ENCODE peak calls at places on chromosome 12, in ten cellular contexts. One of them, this sample, is unnamed. For H3K4me1, the result is how much of the 10 kb centered on the place peaks cover.

GRCh38 chr12:51441583-51441982 is 17.0 kb downstream of the SLC4A8 start:
- DNase-seq in HCT116: no peak
- DNase-seq in right atrium auricular region: no peak
- DNase-seq in endothelial cell of umbilical vein: no peak
- DNase-seq in stomach: no peak
- DNase-seq in psoas muscle: no peak
- DNase-seq in right cardiac atrium: no peak
- DNase-seq in heart left ventricle: no peak
- DNase-seq in CD4-positive, CD25-positive, alpha-beta regulatory T cell: peak
- DNase-seq in hepatocyte: peak
- DNase-seq in this sample: no peak

GRCh38 chr12:89239534-89239933 is 112.8 kb downstream of the DUSP6 start:
- DNase-seq in HCT116: no peak
- DNase-seq in right atrium auricular region: no peak
- DNase-seq in endothelial cell of umbilical vein: no peak
- DNase-seq in stomach: no peak
- DNase-seq in psoas muscle: no peak
- DNase-seq in right cardiac atrium: no peak
- DNase-seq in heart left ventricle: no peak
- DNase-seq in CD4-positive, CD25-positive, alpha-beta regulatory T cell: peak
- DNase-seq in hepatocyte: no peak
- DNase-seq in this sample: no peak

GRCh38 chr12:48189331-48190125 is 6.1 kb downstream of the CCDC184 start:
- DNase-seq in HCT116: peak
- DNase-seq in right atrium auricular region: peak
- DNase-seq in endothelial cell of umbilical vein: peak
- DNase-seq in stomach: peak
- DNase-seq in psoas muscle: no peak
- DNase-seq in right cardiac atrium: peak
- DNase-seq in heart left ventricle: peak
- DNase-seq in CD4-positive, CD25-positive, alpha-beta regulatory T cell: peak
- DNase-seq in hepatocyte: peak
- DNase-seq in this sample: peak

GRCh38 chr12:73352826-73353225 is 1080.7 kb downstream of the TRHDE start:
- DNase-seq in HCT116: no peak
- DNase-seq in right atrium auricular region: no peak
- DNase-seq in endothelial cell of umbilical vein: no peak
- DNase-seq in stomach: no peak
- DNase-seq in psoas muscle: no peak
- DNase-seq in right cardiac atrium: no peak
- DNase-seq in heart left ventricle: no peak
- DNase-seq in CD4-positive, CD25-positive, alpha-beta regulatory T cell: no peak
- DNase-seq in hepatocyte: no peak
- DNase-seq in this sample: no peak

GRCh38 chr12:64598831-64599230 is 11.5 kb upstream of the RASSF3 start:
- DNase-seq in HCT116: no peak
- DNase-seq in right atrium auricular region: no peak
- DNase-seq in endothelial cell of umbilical vein: no peak
- DNase-seq in stomach: no peak
- DNase-seq in psoas muscle: no peak
- DNase-seq in right cardiac atrium: no peak
- DNase-seq in heart left ventricle: no peak
- DNase-seq in CD4-positive, CD25-positive, alpha-beta regulatory T cell: no peak
- DNase-seq in hepatocyte: no peak
- DNase-seq in this sample: no peak

GRCh38 chr12:10701226-10701681 is 21.9 kb downstream of the YBX3 start:
- DNase-seq in HCT116: no peak
- DNase-seq in right atrium auricular region: no peak
- DNase-seq in endothelial cell of umbilical vein: no peak
- DNase-seq in stomach: no peak
- DNase-seq in psoas muscle: no peak
- DNase-seq in right cardiac atrium: no peak
- DNase-seq in heart left ventricle: no peak
- DNase-seq in CD4-positive, CD25-positive, alpha-beta regulatory T cell: peak
- DNase-seq in hepatocyte: no peak
- DNase-seq in this sample: no peak

GRCh38 chr12:45336331-45336730 is 120.4 kb downstream of the ANO6 start:
- DNase-seq in HCT116: no peak
- DNase-seq in right atrium auricular region: no peak
- DNase-seq in endothelial cell of umbilical vein: peak
- DNase-seq in stomach: no peak
- DNase-seq in psoas muscle: no peak
- DNase-seq in right cardiac atrium: no peak
- DNase-seq in heart left ventricle: no peak
- DNase-seq in CD4-positive, CD25-positive, alpha-beta regulatory T cell: no peak
- DNase-seq in hepatocyte: peak
- DNase-seq in this sample: peak

GRCh38 chr12:13099066-13099909 is 4.2 kb downstream of the GSG1 start:
- DNase-seq in HCT116: no peak
- DNase-seq in right atrium auricular region: no peak
- DNase-seq in endothelial cell of umbilical vein: peak
- DNase-seq in stomach: no peak
- DNase-seq in psoas muscle: no peak
- DNase-seq in right cardiac atrium: peak
- DNase-seq in heart left ventricle: peak
- DNase-seq in CD4-positive, CD25-positive, alpha-beta regulatory T cell: no peak
- DNase-seq in hepatocyte: peak
- DNase-seq in this sample: no peak

GRCh38 chr12:124613151-124613585 is 45.8 kb upstream of the NCOR2 start:
- DNase-seq in HCT116: no peak
- DNase-seq in right atrium auricular region: no peak
- DNase-seq in endothelial cell of umbilical vein: peak
- DNase-seq in stomach: peak
- DNase-seq in psoas muscle: no peak
- DNase-seq in right cardiac atrium: no peak
- DNase-seq in heart left ventricle: no peak
- DNase-seq in CD4-positive, CD25-positive, alpha-beta regulatory T cell: no peak
- DNase-seq in hepatocyte: peak
- DNase-seq in this sample: no peak

GRCh38 chr12:97835541-97835940 is 372.9 kb downstream of the RMST start:
- DNase-seq in HCT116: no peak
- DNase-seq in right atrium auricular region: no peak
- DNase-seq in endothelial cell of umbilical vein: no peak
- DNase-seq in stomach: no peak
- DNase-seq in psoas muscle: no peak
- DNase-seq in right cardiac atrium: no peak
- DNase-seq in heart left ventricle: no peak
- DNase-seq in CD4-positive, CD25-positive, alpha-beta regulatory T cell: no peak
- DNase-seq in hepatocyte: no peak
- DNase-seq in this sample: no peak

GRCh38 chr12:89707623-89707991 is 1.0 kb downstream of the ATP2B1 start:
- DNase-seq in HCT116: no peak
- DNase-seq in right atrium auricular region: no peak
- DNase-seq in endothelial cell of umbilical vein: peak
- DNase-seq in stomach: no peak
- DNase-seq in psoas muscle: peak
- DNase-seq in right cardiac atrium: no peak
- DNase-seq in heart left ventricle: peak
- DNase-seq in CD4-positive, CD25-positive, alpha-beta regulatory T cell: peak
- DNase-seq in hepatocyte: peak
- DNase-seq in this sample: peak

GRCh38 chr12:110224379-110225304 is 56.4 kb upstream of the ATP2A2 start:
- DNase-seq in HCT116: no peak
- DNase-seq in right atrium auricular region: no peak
- DNase-seq in endothelial cell of umbilical vein: peak
- DNase-seq in stomach: no peak
- DNase-seq in psoas muscle: no peak
- DNase-seq in right cardiac atrium: no peak
- DNase-seq in heart left ventricle: no peak
- DNase-seq in CD4-positive, CD25-positive, alpha-beta regulatory T cell: peak
- DNase-seq in hepatocyte: peak
- DNase-seq in this sample: peak
- H3K4me3 ChIP-seq in HCT116: no peak
- H3K4me3 ChIP-seq in right atrium auricular region: peak
- H3K4me3 ChIP-seq in endothelial cell of umbilical vein: no peak
- H3K4me3 ChIP-seq in stomach: peak
- H3K4me3 ChIP-seq in psoas muscle: peak
- H3K4me3 ChIP-seq in right cardiac atrium: peak
- H3K4me3 ChIP-seq in heart left ventricle: peak
- H3K4me3 ChIP-seq in CD4-positive, CD25-positive, alpha-beta regulatory T cell: no peak
- H3K4me3 ChIP-seq in hepatocyte: no peak
- H3K4me3 ChIP-seq in this sample: no peak

GRCh38 chr12:29242921-29243431 is 93.9 kb downstream of the FAR2 start:
- DNase-seq in HCT116: no peak
- DNase-seq in right atrium auricular region: no peak
- DNase-seq in endothelial cell of umbilical vein: peak
- DNase-seq in stomach: no peak
- DNase-seq in psoas muscle: no peak
- DNase-seq in right cardiac atrium: no peak
- DNase-seq in heart left ventricle: no peak
- DNase-seq in CD4-positive, CD25-positive, alpha-beta regulatory T cell: no peak
- DNase-seq in hepatocyte: no peak
- DNase-seq in this sample: peak
- H3K27ac ChIP-seq in HCT116: no peak
- H3K27ac ChIP-seq in right atrium auricular region: peak
- H3K27ac ChIP-seq in endothelial cell of umbilical vein: peak
- H3K27ac ChIP-seq in stomach: peak
- H3K27ac ChIP-seq in psoas muscle: no peak
- H3K27ac ChIP-seq in right cardiac atrium: no peak
- H3K27ac ChIP-seq in heart left ventricle: peak
- H3K27ac ChIP-seq in CD4-positive, CD25-positive, alpha-beta regulatory T cell: no peak
- H3K27ac ChIP-seq in hepatocyte: peak
- H3K27ac ChIP-seq in this sample: peak

GRCh38 chr12:56634242-56634836 is 4.2 kb upstream of the BAZ2A start:
- DNase-seq in HCT116: peak
- DNase-seq in right atrium auricular region: no peak
- DNase-seq in endothelial cell of umbilical vein: peak
- DNase-seq in stomach: peak
- DNase-seq in psoas muscle: no peak
- DNase-seq in right cardiac atrium: peak
- DNase-seq in heart left ventricle: no peak
- DNase-seq in CD4-positive, CD25-positive, alpha-beta regulatory T cell: peak
- DNase-seq in hepatocyte: peak
- DNase-seq in this sample: peak

GRCh38 chr12:56630180-56630632 is at the start of gene BAZ2A:
- DNase-seq in HCT116: peak
- DNase-seq in right atrium auricular region: peak
- DNase-seq in endothelial cell of umbilical vein: peak
- DNase-seq in stomach: peak
- DNase-seq in psoas muscle: peak
- DNase-seq in right cardiac atrium: peak
- DNase-seq in heart left ventricle: peak
- DNase-seq in CD4-positive, CD25-positive, alpha-beta regulatory T cell: peak
- DNase-seq in hepatocyte: peak
- DNase-seq in this sample: peak

GRCh38 chr12:56632701-56633464 is 2.8 kb upstream of the BAZ2A start:
- DNase-seq in HCT116: no peak
- DNase-seq in right atrium auricular region: no peak
- DNase-seq in endothelial cell of umbilical vein: no peak
- DNase-seq in stomach: no peak
- DNase-seq in psoas muscle: no peak
- DNase-seq in right cardiac atrium: no peak
- DNase-seq in heart left ventricle: no peak
- DNase-seq in CD4-positive, CD25-positive, alpha-beta regulatory T cell: no peak
- DNase-seq in hepatocyte: no peak
- DNase-seq in this sample: no peak

GRCh38 chr12:56633465-56634241 is 3.5 kb upstream of the BAZ2A start:
- DNase-seq in HCT116: no peak
- DNase-seq in right atrium auricular region: no peak
- DNase-seq in endothelial cell of umbilical vein: no peak
- DNase-seq in stomach: no peak
- DNase-seq in psoas muscle: no peak
- DNase-seq in right cardiac atrium: no peak
- DNase-seq in heart left ventricle: no peak
- DNase-seq in CD4-positive, CD25-positive, alpha-beta regulatory T cell: no peak
- DNase-seq in hepatocyte: no peak
- DNase-seq in this sample: no peak

GRCh38 chr12:56631790-56632700 is 1.9 kb upstream of the BAZ2A start:
- DNase-seq in HCT116: no peak
- DNase-seq in right atrium auricular region: peak
- DNase-seq in endothelial cell of umbilical vein: peak
- DNase-seq in stomach: peak
- DNase-seq in psoas muscle: peak
- DNase-seq in right cardiac atrium: peak
- DNase-seq in heart left ventricle: peak
- DNase-seq in CD4-positive, CD25-positive, alpha-beta regulatory T cell: peak
- DNase-seq in hepatocyte: peak
- DNase-seq in this sample: peak
- H3K4me1 ChIP-seq in HCT116: half or more
- H3K4me1 ChIP-seq in right atrium auricular region: under half
- H3K4me1 ChIP-seq in endothelial cell of umbilical vein: under half
- H3K4me1 ChIP-seq in stomach: half or more
- H3K4me1 ChIP-seq in psoas muscle: under half
- H3K4me1 ChIP-seq in right cardiac atrium: under half
- H3K4me1 ChIP-seq in heart left ventricle: half or more
- H3K4me1 ChIP-seq in CD4-positive, CD25-positive, alpha-beta regulatory T cell: half or more
- H3K4me1 ChIP-seq in hepatocyte: under half
- H3K4me1 ChIP-seq in this sample: under half

GRCh38 chr12:67484788-67485480 is 163.6 kb upstream of the DYRK2 start:
- DNase-seq in HCT116: no peak
- DNase-seq in right atrium auricular region: no peak
- DNase-seq in endothelial cell of umbilical vein: no peak
- DNase-seq in stomach: no peak
- DNase-seq in psoas muscle: no peak
- DNase-seq in right cardiac atrium: no peak
- DNase-seq in heart left ventricle: no peak
- DNase-seq in CD4-positive, CD25-positive, alpha-beta regulatory T cell: peak
- DNase-seq in hepatocyte: no peak
- DNase-seq in this sample: no peak

GRCh38 chr12:67486671-67487070 is 161.9 kb upstream of the DYRK2 start:
- DNase-seq in HCT116: no peak
- DNase-seq in right atrium auricular region: no peak
- DNase-seq in endothelial cell of umbilical vein: no peak
- DNase-seq in stomach: no peak
- DNase-seq in psoas muscle: no peak
- DNase-seq in right cardiac atrium: no peak
- DNase-seq in heart left ventricle: no peak
- DNase-seq in CD4-positive, CD25-positive, alpha-beta regulatory T cell: no peak
- DNase-seq in hepatocyte: no peak
- DNase-seq in this sample: no peak

GRCh38 chr12:67477682-67478265 is 170.8 kb upstream of the DYRK2 start:
- DNase-seq in HCT116: no peak
- DNase-seq in right atrium auricular region: no peak
- DNase-seq in endothelial cell of umbilical vein: no peak
- DNase-seq in stomach: no peak
- DNase-seq in psoas muscle: no peak
- DNase-seq in right cardiac atrium: no peak
- DNase-seq in heart left ventricle: no peak
- DNase-seq in CD4-positive, CD25-positive, alpha-beta regulatory T cell: no peak
- DNase-seq in hepatocyte: no peak
- DNase-seq in this sample: no peak

GRCh38 chr12:67483871-67484554 is 164.5 kb upstream of the DYRK2 start:
- DNase-seq in HCT116: no peak
- DNase-seq in right atrium auricular region: no peak
- DNase-seq in endothelial cell of umbilical vein: no peak
- DNase-seq in stomach: no peak
- DNase-seq in psoas muscle: no peak
- DNase-seq in right cardiac atrium: no peak
- DNase-seq in heart left ventricle: no peak
- DNase-seq in CD4-positive, CD25-positive, alpha-beta regulatory T cell: no peak
- DNase-seq in hepatocyte: no peak
- DNase-seq in this sample: no peak

GRCh38 chr12:67482751-67483661 is 165.5 kb upstream of the DYRK2 start:
- DNase-seq in HCT116: no peak
- DNase-seq in right atrium auricular region: no peak
- DNase-seq in endothelial cell of umbilical vein: no peak
- DNase-seq in stomach: peak
- DNase-seq in psoas muscle: peak
- DNase-seq in right cardiac atrium: peak
- DNase-seq in heart left ventricle: peak
- DNase-seq in CD4-positive, CD25-positive, alpha-beta regulatory T cell: peak
- DNase-seq in hepatocyte: peak
- DNase-seq in this sample: peak
- H3K4me3 ChIP-seq in HCT116: no peak
- H3K4me3 ChIP-seq in right atrium auricular region: no peak
- H3K4me3 ChIP-seq in endothelial cell of umbilical vein: no peak
- H3K4me3 ChIP-seq in stomach: no peak
- H3K4me3 ChIP-seq in psoas muscle: no peak
- H3K4me3 ChIP-seq in right cardiac atrium: no peak
- H3K4me3 ChIP-seq in heart left ventricle: no peak
- H3K4me3 ChIP-seq in CD4-positive, CD25-positive, alpha-beta regulatory T cell: peak
- H3K4me3 ChIP-seq in hepatocyte: no peak
- H3K4me3 ChIP-seq in this sample: no peak